ENCODE peak calls at places on chromosomes 4 and X, in eight cellular contexts. L is hepatocyte, K is dorsolateral prefrontal cortex, A is endodermal cell, O is A549, G is heart right ventricle, C is WERI-Rb-1, D is uterus. J is an unnamed sample.

GRCh38 chrX:12488781-12489180 is 302.4 kb upstream of the PRPS2 start:
- DNase-seq in A (no peak), L (no peak), G (no peak), K (no peak), C (no peak), D (no peak), O (no peak), J (no peak)

GRCh38 chr4:57073559-57073958 is 36.6 kb downstream of the IGFBP7 start:
- DNase-seq in L (no peak), K (no peak), D (no peak), O (no peak), C (no peak), G (no peak), A (no peak), J (no peak)

GRCh38 chr4:1745697-1746096 is 24.4 kb downstream of the TACC3 start:
- DNase-seq in O (no peak), C (no peak), G (no peak), A (no peak), L (no peak), D (no peak), K (no peak), J (no peak)

GRCh38 chr4:177408023-177408422 is 34.2 kb downstream of the AGA start:
- DNase-seq in C (no peak), A (no peak), G (no peak), O (no peak), L (no peak), D (no peak), K (no peak), J (no peak)

GRCh38 chr4:95536650-95537049 is 12.1 kb downstream of the UNC5C start:
- DNase-seq in C (no peak), A (no peak), D (no peak), O (no peak), G (no peak), L (no peak), K (no peak), J (no peak)

GRCh38 chr4:173990126-173990878 is 293.2 kb downstream of the FBXO8 start:
- DNase-seq in O (peak; percentile 8), C (peak; percentile 38), K (no peak), A (peak; percentile 57), D (no peak), G (no peak), L (peak; percentile 51), J (no peak)

GRCh38 chrX:12526296-12526695 is 264.9 kb upstream of the PRPS2 start:
- DNase-seq in C (no peak), K (no peak), A (no peak), O (no peak), D (no peak), L (no peak), G (no peak), J (no peak)

GRCh38 chrX:14899607-14900006 is 26.4 kb downstream of the MOSPD2 start:
- DNase-seq in G (no peak), K (no peak), D (no peak), L (peak; percentile 8), A (no peak), O (peak; percentile 1), C (no peak), J (no peak)

GRCh38 chr4:156638925-156639605 is 332.5 kb downstream of the PDGFC start:
- DNase-seq in O (no peak), C (no peak), K (no peak), D (no peak), L (no peak), A (no peak), G (no peak), J (no peak)

GRCh38 chrX:53320543-53321215 is 39.3 kb upstream of the IQSEC2 start:
- DNase-seq in K (no peak), A (peak; percentile 68), D (no peak), L (peak; percentile 16), G (peak; percentile 15), O (no peak), C (no peak), J (peak; percentile 23)

GRCh38 chr4:2731907-2732314 is 24.2 kb downstream of the TNIP2 start:
- DNase-seq in C (no peak), K (peak; percentile 52), G (no peak), A (no peak), D (peak; percentile 39), L (no peak), O (no peak), J (no peak)

GRCh38 chr4:177214935-177215334 is 94.7 kb upstream of the NEIL3 start:
- DNase-seq in A (no peak), L (no peak), K (no peak), O (no peak), C (no peak), D (no peak), G (no peak), J (no peak)

GRCh38 chrX:323721-324628 is 5.4 kb upstream of the GTPBP6 start:
- DNase-seq in A (peak; percentile 88), C (peak; percentile 91), O (no peak), K (no peak), L (peak; percentile 88), D (no peak), G (no peak), J (peak; percentile 27)

GRCh38 chr4:121938282-121939092 is 13.4 kb downstream of the TRPC3 start:
- DNase-seq in K (no peak), D (no peak), C (no peak), A (no peak), L (no peak), O (no peak), G (no peak), J (no peak)

GRCh38 chr4:105631818-105632400 is 76.6 kb downstream of the INTS12 start:
- DNase-seq in C (no peak), K (no peak), L (no peak), O (no peak), A (no peak), D (no peak), G (no peak), J (no peak)

GRCh38 chr4:105765690-105766407 is 57.3 kb downstream of the GSTCD start:
- DNase-seq in O (peak; percentile 0), K (no peak), G (no peak), L (peak; percentile 44), D (no peak), A (peak; percentile 61), C (no peak), J (no peak)

GRCh38 chrX:32571579-32571978 is 639.8 kb downstream of the DMD start:
- DNase-seq in G (no peak), O (no peak), D (no peak), K (no peak), C (no peak), A (no peak), L (no peak), J (no peak)

GRCh38 chr4:16897351-16897750 is 1.1 kb downstream of the LDB2 start:
- DNase-seq in G (no peak), C (no peak), A (peak; percentile 69), K (no peak), D (no peak), L (no peak), O (no peak), J (no peak)

GRCh38 chr4:39025552-39026085 is 6.6 kb downstream of the TMEM156 start:
- DNase-seq in O (no peak), L (no peak), A (no peak), C (no peak), K (no peak), D (no peak), G (no peak), J (no peak)

GRCh38 chr4:39032218-39033085 is at the start of gene TMEM156:
- DNase-seq in C (no peak), A (no peak), K (no peak), O (no peak), L (no peak), G (no peak), D (no peak), J (no peak)

GRCh38 chr4:39026096-39026495 is 6.1 kb downstream of the TMEM156 start:
- DNase-seq in A (no peak), G (no peak), D (no peak), K (no peak), L (no peak), O (no peak), C (no peak), J (no peak)

GRCh38 chr4:39030726-39031125 is 1.5 kb downstream of the TMEM156 start:
- DNase-seq in A (no peak), L (no peak), C (no peak), D (no peak), K (no peak), G (no peak), O (no peak), J (no peak)

GRCh38 chr4:39029752-39030694 is 2.2 kb downstream of the TMEM156 start:
- DNase-seq in A (no peak), D (no peak), C (no peak), K (no peak), O (no peak), G (no peak), L (no peak), J (no peak)
- TF ChIP-seq CTCF in A (no peak), D (no peak), C (no peak), K (no peak), O (no peak), G (no peak), L (no peak), J (no peak)

DNA sequence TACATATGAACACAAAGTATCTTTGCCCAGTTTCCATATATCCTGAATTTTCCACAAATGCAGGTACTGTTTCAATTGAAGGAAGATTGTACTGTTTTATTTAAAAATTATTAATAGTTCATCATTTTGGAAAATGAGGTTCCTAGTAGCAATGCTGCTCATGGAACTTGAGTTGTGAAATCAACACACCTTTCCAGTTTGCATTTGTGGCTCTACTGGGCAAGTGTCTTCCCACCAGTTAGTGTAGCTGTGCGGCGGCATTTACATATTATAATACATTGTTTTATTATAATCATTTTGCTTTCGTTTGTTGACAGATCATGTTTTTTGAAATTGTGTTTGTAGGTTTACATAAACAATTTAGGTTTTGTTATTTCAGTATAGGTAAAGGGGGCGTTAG is 2.0 kb upstream of the DDX3X start:
- DNase-seq in O (no peak), C (no peak), A (no peak), G (no peak), L (no peak), K (no peak), D (no peak), J (no peak)
- H3K4me3 ChIP-seq in O (peak overlapping the region; percentile 95), C (peak overlapping the region; percentile 69), A (peak overlapping the region; percentile 82), G (peak overlapping the region; percentile 92), L (peak overlapping the region; percentile 45), K (peak overlapping the region; percentile 99), D (peak overlapping the region; percentile 86), J (peak overlapping the region; percentile 99)

GRCh38 chrX:107748490-107748889 is 27.1 kb downstream of the TSC22D3 start:
- DNase-seq in O (no peak), C (no peak), L (no peak), A (no peak), G (no peak), K (no peak), D (no peak), J (no peak)
- H3K27ac ChIP-seq in O (no peak overlapping the region), C (no peak overlapping the region), L (peak overlapping the region; percentile 73), A (no peak overlapping the region), G (peak overlapping the region; percentile 81), K (peak overlapping the region; percentile 73), D (peak overlapping the region; percentile 66), J (peak overlapping the region; percentile 84)

DNA sequence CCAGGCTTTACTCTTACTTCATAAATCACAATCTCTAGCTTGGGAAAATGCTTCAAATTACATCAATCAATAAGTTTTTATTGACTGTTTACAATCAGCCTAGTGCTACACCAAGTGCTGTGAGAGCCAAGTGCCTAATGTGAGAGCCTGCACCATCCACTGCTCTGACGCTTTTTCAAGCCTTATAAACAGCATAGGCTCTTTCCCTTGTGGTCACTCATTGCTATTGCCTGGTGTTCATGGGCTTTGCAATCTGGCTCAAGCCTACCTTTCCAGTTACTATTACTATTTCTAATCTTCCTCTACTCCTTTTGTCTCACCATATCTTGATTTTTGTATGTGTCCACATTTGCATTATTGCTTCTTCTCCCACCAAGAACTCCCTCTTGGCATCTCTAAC is 77.0 kb downstream of the REELD1 start:
- DNase-seq in O (no peak), L (no peak), D (no peak), C (no peak), K (no peak), G (no peak), A (no peak), J (no peak)
- TF ChIP-seq CTCF in O (no peak), L (no peak), D (no peak), C (peak; percentile 21), K (no peak), G (no peak), A (peak; percentile 69), J (no peak)

J was measured in psoas muscle.